ENCODE peak calls at places on chromosomes 12 and 14, in seven cellular contexts. One of them, this sample, is unnamed.
A peak's percentile ranks its signal among the peaks of the same experiment; 100 is the strongest.

GRCh38 chr12:94186461-94187237 is 38.3 kb downstream of the PLXNC1 start:
- DNase-seq in skeletal muscle cell: peak; percentile 20
- DNase-seq in WERI-Rb-1: no peak
- DNase-seq in mesendoderm: peak; percentile 89
- DNase-seq in right cardiac atrium: peak; percentile 68
- DNase-seq in NB4: no peak
- DNase-seq in epithelial cell of esophagus: no peak
- DNase-seq in this sample: no peak

GRCh38 chr12:61993734-61994345 is 266.4 kb upstream of the USP15 start:
- DNase-seq in skeletal muscle cell: no peak
- DNase-seq in WERI-Rb-1: no peak
- DNase-seq in mesendoderm: peak; percentile 76
- DNase-seq in right cardiac atrium: no peak
- DNase-seq in NB4: peak; percentile 60
- DNase-seq in epithelial cell of esophagus: peak; percentile 56
- DNase-seq in this sample: peak; percentile 58

GRCh38 chr12:109739747-109740693 is 26.4 kb downstream of the FAM222A start:
- DNase-seq in skeletal muscle cell: no peak
- DNase-seq in WERI-Rb-1: peak; percentile 47
- DNase-seq in mesendoderm: peak; percentile 97
- DNase-seq in right cardiac atrium: peak; percentile 15
- DNase-seq in NB4: peak; percentile 51
- DNase-seq in epithelial cell of esophagus: no peak
- DNase-seq in this sample: no peak

GRCh38 chr14:63287661-63288483 is 30.9 kb downstream of the GPHB5 start:
- DNase-seq in skeletal muscle cell: no peak
- DNase-seq in WERI-Rb-1: no peak
- DNase-seq in mesendoderm: no peak
- DNase-seq in right cardiac atrium: no peak
- DNase-seq in NB4: no peak
- DNase-seq in epithelial cell of esophagus: peak; percentile 5
- DNase-seq in this sample: peak; percentile 62

GRCh38 chr14:73477618-73478266 is 13.0 kb upstream of the RIOX1 start:
- DNase-seq in skeletal muscle cell: peak; percentile 80
- DNase-seq in WERI-Rb-1: no peak
- DNase-seq in mesendoderm: no peak
- DNase-seq in right cardiac atrium: no peak
- DNase-seq in NB4: no peak
- DNase-seq in epithelial cell of esophagus: peak; percentile 95
- DNase-seq in this sample: peak; percentile 85

GRCh38 chr12:130068741-130069140 is 93.5 kb upstream of the FZD10 start:
- DNase-seq in skeletal muscle cell: no peak
- DNase-seq in WERI-Rb-1: peak; percentile 69
- DNase-seq in mesendoderm: no peak
- DNase-seq in right cardiac atrium: no peak
- DNase-seq in NB4: no peak
- DNase-seq in epithelial cell of esophagus: no peak
- DNase-seq in this sample: no peak

GRCh38 chr14:47674546-47675238 is 713 bp downstream of the MDGA2 start:
- DNase-seq in skeletal muscle cell: no peak
- DNase-seq in WERI-Rb-1: peak; percentile 39
- DNase-seq in mesendoderm: peak; percentile 55
- DNase-seq in right cardiac atrium: no peak
- DNase-seq in NB4: no peak
- DNase-seq in epithelial cell of esophagus: no peak
- DNase-seq in this sample: no peak

GRCh38 chr12:106343213-106343509 is 14.4 kb upstream of the POLR3B start:
- DNase-seq in skeletal muscle cell: no peak
- DNase-seq in WERI-Rb-1: no peak
- DNase-seq in mesendoderm: no peak
- DNase-seq in right cardiac atrium: no peak
- DNase-seq in NB4: no peak
- DNase-seq in epithelial cell of esophagus: no peak
- DNase-seq in this sample: no peak

DNA sequence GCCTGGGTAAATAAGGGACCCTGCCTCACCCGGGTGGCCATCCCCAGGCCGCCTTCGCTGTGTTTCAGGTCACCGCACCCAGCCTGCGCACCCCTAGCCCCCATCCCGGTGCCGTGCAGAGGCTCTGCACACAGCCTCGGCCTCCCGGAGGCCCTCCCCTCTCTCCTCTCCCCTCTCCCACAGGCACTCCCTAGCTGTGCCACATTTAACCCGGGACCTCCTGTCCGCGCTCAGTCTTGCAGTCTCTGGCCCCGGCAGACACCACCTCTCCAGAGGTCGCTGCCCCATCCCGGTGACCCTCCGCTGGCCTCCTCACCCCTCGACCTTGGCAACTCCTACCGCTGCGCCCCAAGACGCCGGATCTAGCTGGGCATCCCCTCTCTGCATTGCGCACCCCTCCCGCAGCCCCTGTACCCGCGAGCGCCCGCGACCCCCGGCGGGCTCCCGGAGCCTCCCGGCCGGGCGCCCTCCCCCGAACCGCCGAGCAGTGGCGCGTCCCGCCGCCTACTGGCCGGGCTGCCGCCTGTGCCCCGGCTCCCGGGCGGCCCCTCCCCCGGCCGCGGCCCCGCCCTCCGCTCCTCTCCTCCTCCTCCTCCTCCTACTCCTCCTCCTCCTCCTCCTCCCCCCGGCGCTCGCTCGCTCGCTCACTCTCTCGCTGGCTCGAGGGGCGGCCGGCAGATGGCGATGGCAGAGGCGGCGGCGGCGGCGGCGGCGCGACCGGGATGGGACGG is 120.7 kb downstream of the AACS start:
- DNase-seq in skeletal muscle cell: peak; percentile 34
- DNase-seq in WERI-Rb-1: peak; percentile 85
- DNase-seq in mesendoderm: peak; percentile 93
- DNase-seq in right cardiac atrium: peak; percentile 81
- DNase-seq in NB4: peak; percentile 52
- DNase-seq in epithelial cell of esophagus: peak; percentile 78
- DNase-seq in this sample: peak; percentile 71
- H3K4me3 ChIP-seq in skeletal muscle cell: peak within 1 kb of the TSS; percentile 61
- H3K4me3 ChIP-seq in WERI-Rb-1: peak within 1 kb of the TSS; percentile 41
- H3K4me3 ChIP-seq in mesendoderm: peak within 1 kb of the TSS; percentile 51
- H3K4me3 ChIP-seq in right cardiac atrium: peak within 1 kb of the TSS; percentile 68
- H3K4me3 ChIP-seq in NB4: no peak within 1 kb of the TSS
- H3K4me3 ChIP-seq in epithelial cell of esophagus: peak within 1 kb of the TSS; percentile 22
- H3K4me3 ChIP-seq in this sample: peak within 1 kb of the TSS; percentile 54

GRCh38 chr14:35121026-35121886 is 534 bp downstream of the PPP2R3C start:
- DNase-seq in skeletal muscle cell: no peak
- DNase-seq in WERI-Rb-1: no peak
- DNase-seq in mesendoderm: no peak
- DNase-seq in right cardiac atrium: no peak
- DNase-seq in NB4: no peak
- DNase-seq in epithelial cell of esophagus: peak; percentile 16
- DNase-seq in this sample: peak; percentile 51

GRCh38 chr14:35123388-35123703 is 994 bp downstream of the PRORP start:
- DNase-seq in skeletal muscle cell: no peak
- DNase-seq in WERI-Rb-1: no peak
- DNase-seq in mesendoderm: no peak
- DNase-seq in right cardiac atrium: no peak
- DNase-seq in NB4: peak; percentile 18
- DNase-seq in epithelial cell of esophagus: no peak
- DNase-seq in this sample: peak; percentile 18

GRCh38 chr14:35122696-35123387 is 490 bp downstream of the PRORP start:
- DNase-seq in skeletal muscle cell: no peak
- DNase-seq in WERI-Rb-1: no peak
- DNase-seq in mesendoderm: peak; percentile 74
- DNase-seq in right cardiac atrium: no peak
- DNase-seq in NB4: no peak
- DNase-seq in epithelial cell of esophagus: no peak
- DNase-seq in this sample: peak; percentile 71

GRCh38 chr14:35121887-35122695 is at the start of the genes PPP2R3C and PRORP:
- DNase-seq in skeletal muscle cell: peak; percentile 77
- DNase-seq in WERI-Rb-1: peak; percentile 92
- DNase-seq in mesendoderm: peak; percentile 99
- DNase-seq in right cardiac atrium: peak; percentile 90
- DNase-seq in NB4: peak; percentile 94
- DNase-seq in epithelial cell of esophagus: peak; percentile 99
- DNase-seq in this sample: peak; percentile 94

DNA sequence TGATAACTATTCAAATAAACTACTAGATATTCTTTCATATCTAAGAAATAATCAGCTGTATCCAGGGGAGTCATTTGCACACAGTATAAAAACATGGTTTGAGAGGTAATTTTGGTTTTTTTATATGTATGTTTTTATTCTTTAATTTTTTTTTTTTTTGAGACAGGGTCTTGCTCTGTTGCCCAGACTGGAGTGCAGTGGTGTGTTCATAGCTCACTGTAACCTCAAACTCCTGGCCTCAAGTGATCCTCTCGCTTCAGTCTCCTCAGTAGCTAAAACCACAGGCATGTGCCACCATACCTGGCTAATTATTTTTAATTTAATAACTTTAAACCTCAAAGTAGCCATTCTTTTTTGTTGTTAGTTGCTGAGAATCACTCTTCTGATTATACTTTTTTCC is 1.8 kb downstream of the PRORP start:
- DNase-seq in skeletal muscle cell: no peak
- DNase-seq in WERI-Rb-1: no peak
- DNase-seq in mesendoderm: no peak
- DNase-seq in right cardiac atrium: no peak
- DNase-seq in NB4: no peak
- DNase-seq in epithelial cell of esophagus: no peak
- DNase-seq in this sample: no peak
- H3K4me3 ChIP-seq in skeletal muscle cell: no peak overlapping the region
- H3K4me3 ChIP-seq in WERI-Rb-1: no peak overlapping the region
- H3K4me3 ChIP-seq in mesendoderm: no peak overlapping the region
- H3K4me3 ChIP-seq in right cardiac atrium: no peak overlapping the region
- H3K4me3 ChIP-seq in NB4: no peak overlapping the region
- H3K4me3 ChIP-seq in epithelial cell of esophagus: no peak overlapping the region
- H3K4me3 ChIP-seq in this sample: peak overlapping the region; percentile 80

GRCh38 chr12:87661770-87662402 is 367.3 kb downstream of the C12orf50 start:
- DNase-seq in skeletal muscle cell: no peak
- DNase-seq in WERI-Rb-1: no peak
- DNase-seq in mesendoderm: no peak
- DNase-seq in right cardiac atrium: no peak
- DNase-seq in NB4: peak; percentile 6
- DNase-seq in epithelial cell of esophagus: no peak
- DNase-seq in this sample: peak; percentile 21

GRCh38 chr12:87656311-87656710 is 372.9 kb downstream of the C12orf50 start:
- DNase-seq in skeletal muscle cell: no peak
- DNase-seq in WERI-Rb-1: no peak
- DNase-seq in mesendoderm: peak; percentile 26
- DNase-seq in right cardiac atrium: no peak
- DNase-seq in NB4: no peak
- DNase-seq in epithelial cell of esophagus: no peak
- DNase-seq in this sample: no peak

DNA sequence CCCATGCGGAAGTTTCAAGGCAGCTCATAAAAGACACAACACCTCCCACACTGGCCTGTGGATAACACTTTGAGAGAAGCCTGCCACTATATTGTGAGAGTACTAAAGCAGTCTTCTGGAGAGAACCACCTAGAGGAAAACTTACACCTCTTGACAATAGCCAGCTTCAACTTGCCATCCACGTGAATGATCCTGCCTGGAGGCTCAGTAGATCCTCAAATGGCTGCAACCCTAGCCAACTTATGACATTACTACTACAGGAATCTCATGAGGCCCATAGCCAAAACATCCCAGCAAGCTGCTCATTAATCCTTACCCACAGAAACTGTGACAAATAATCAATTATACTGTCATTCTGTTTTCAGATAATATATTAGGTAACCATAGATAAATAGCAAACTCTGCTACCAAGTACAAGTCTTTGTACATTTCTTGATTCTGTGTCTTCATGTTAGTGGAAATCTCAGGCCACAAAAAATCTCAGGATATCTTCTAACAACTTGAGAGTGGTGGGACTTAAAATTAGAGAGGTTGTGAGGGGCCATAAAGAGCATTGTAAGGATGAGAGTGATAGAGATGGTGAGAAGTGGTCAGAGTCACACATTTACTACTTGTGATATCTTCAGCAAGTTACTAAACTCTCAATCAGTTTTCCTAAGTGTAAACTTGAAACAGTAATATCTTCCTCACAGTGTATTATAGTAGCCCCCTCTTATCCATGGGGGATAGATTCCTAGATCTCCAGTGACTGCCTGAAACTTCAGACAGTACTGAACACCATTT is 368.0 kb downstream of the C12orf50 start:
- DNase-seq in skeletal muscle cell: no peak
- DNase-seq in WERI-Rb-1: no peak
- DNase-seq in mesendoderm: peak; percentile 45
- DNase-seq in right cardiac atrium: no peak
- DNase-seq in NB4: no peak
- DNase-seq in epithelial cell of esophagus: peak; percentile 65
- DNase-seq in this sample: no peak
- H3K4me3 ChIP-seq in skeletal muscle cell: no peak overlapping the region
- H3K4me3 ChIP-seq in WERI-Rb-1: no peak overlapping the region
- H3K4me3 ChIP-seq in mesendoderm: no peak overlapping the region
- H3K4me3 ChIP-seq in right cardiac atrium: no peak overlapping the region
- H3K4me3 ChIP-seq in NB4: no peak overlapping the region
- H3K4me3 ChIP-seq in epithelial cell of esophagus: no peak overlapping the region
- H3K4me3 ChIP-seq in this sample: peak overlapping the region; percentile 68

GRCh38 chr14:23577710-23578392 is 739 bp downstream of the JPH4 start:
- DNase-seq in skeletal muscle cell: no peak
- DNase-seq in WERI-Rb-1: no peak
- DNase-seq in mesendoderm: no peak
- DNase-seq in right cardiac atrium: no peak
- DNase-seq in NB4: no peak
- DNase-seq in epithelial cell of esophagus: no peak
- DNase-seq in this sample: no peak

GRCh38 chr14:23578560-23579310 is at the start of gene JPH4:
- DNase-seq in skeletal muscle cell: no peak
- DNase-seq in WERI-Rb-1: peak; percentile 51
- DNase-seq in mesendoderm: no peak
- DNase-seq in right cardiac atrium: no peak
- DNase-seq in NB4: no peak
- DNase-seq in epithelial cell of esophagus: no peak
- DNase-seq in this sample: no peak

GRCh38 chr14:23579311-23579630 is 681 bp upstream of the JPH4 start:
- DNase-seq in skeletal muscle cell: no peak
- DNase-seq in WERI-Rb-1: no peak
- DNase-seq in mesendoderm: no peak
- DNase-seq in right cardiac atrium: no peak
- DNase-seq in NB4: no peak
- DNase-seq in epithelial cell of esophagus: no peak
- DNase-seq in this sample: no peak

GRCh38 chr14:23575086-23575485 is 3.5 kb downstream of the JPH4 start:
- DNase-seq in skeletal muscle cell: no peak
- DNase-seq in WERI-Rb-1: no peak
- DNase-seq in mesendoderm: no peak
- DNase-seq in right cardiac atrium: no peak
- DNase-seq in NB4: no peak
- DNase-seq in epithelial cell of esophagus: no peak
- DNase-seq in this sample: no peak

GRCh38 chr14:23577004-23577681 is 1.4 kb downstream of the JPH4 start:
- DNase-seq in skeletal muscle cell: no peak
- DNase-seq in WERI-Rb-1: no peak
- DNase-seq in mesendoderm: peak; percentile 46
- DNase-seq in right cardiac atrium: no peak
- DNase-seq in NB4: no peak
- DNase-seq in epithelial cell of esophagus: no peak
- DNase-seq in this sample: peak; percentile 42
- H3K4me3 ChIP-seq in skeletal muscle cell: no peak overlapping the region
- H3K4me3 ChIP-seq in WERI-Rb-1: peak overlapping the region; percentile 63
- H3K4me3 ChIP-seq in mesendoderm: no peak overlapping the region
- H3K4me3 ChIP-seq in right cardiac atrium: peak overlapping the region; percentile 16
- H3K4me3 ChIP-seq in NB4: no peak overlapping the region
- H3K4me3 ChIP-seq in epithelial cell of esophagus: no peak overlapping the region
- H3K4me3 ChIP-seq in this sample: no peak overlapping the region

GRCh38 chr12:20704860-20705259 is 9.7 kb downstream of the SLCO1C1 start:
- DNase-seq in skeletal muscle cell: no peak
- DNase-seq in WERI-Rb-1: no peak
- DNase-seq in mesendoderm: no peak
- DNase-seq in right cardiac atrium: no peak
- DNase-seq in NB4: no peak
- DNase-seq in epithelial cell of esophagus: no peak
- DNase-seq in this sample: no peak
- H3K4me3 ChIP-seq in skeletal muscle cell: no peak overlapping the region
- H3K4me3 ChIP-seq in WERI-Rb-1: no peak overlapping the region
- H3K4me3 ChIP-seq in mesendoderm: no peak overlapping the region
- H3K4me3 ChIP-seq in right cardiac atrium: no peak overlapping the region
- H3K4me3 ChIP-seq in NB4: no peak overlapping the region
- H3K4me3 ChIP-seq in epithelial cell of esophagus: no peak overlapping the region
- H3K4me3 ChIP-seq in this sample: no peak overlapping the region